ENCODE peak calls at places on chromosomes 5 and 9, in four cellular contexts. One of them, this sample, is unnamed.

GRCh38 chr5:143837306-143837848 is 25.4 kb downstream of the HMHB1 start:
- DNase-seq in lung: no peak
- DNase-seq in HepG2: no peak
- DNase-seq in HFF-Myc: peak; percentile 91
- DNase-seq in this sample: no peak

GRCh38 chr9:19102181-19102630 is 498 bp downstream of the HAUS6 start:
- DNase-seq in HFF-Myc: no peak
- DNase-seq in lung: no peak
- DNase-seq in HepG2: peak; percentile 62
- DNase-seq in this sample: peak; percentile 46

GRCh38 chr5:109931049-109931448 is 241.3 kb downstream of the MAN2A1 start:
- DNase-seq in HFF-Myc: no peak
- DNase-seq in HepG2: no peak
- DNase-seq in lung: no peak
- DNase-seq in this sample: no peak

GRCh38 chr5:176364765-176365662 is at the start of gene ARL10:
- DNase-seq in HepG2: no peak
- DNase-seq in HFF-Myc: no peak
- DNase-seq in lung: no peak
- DNase-seq in this sample: no peak

GRCh38 chr5:157059093-157059539 is at the start of gene HAVCR1:
- DNase-seq in lung: no peak
- DNase-seq in HepG2: peak; percentile 88
- DNase-seq in HFF-Myc: no peak
- DNase-seq in this sample: no peak

GRCh38 chr9:33350310-33350709 is 52.1 kb downstream of the AQP7 start:
- DNase-seq in lung: no peak
- DNase-seq in HFF-Myc: peak; percentile 29
- DNase-seq in HepG2: no peak
- DNase-seq in this sample: no peak

GRCh38 chr5:109125755-109126429 is 283.9 kb downstream of the PJA2 start:
- DNase-seq in HepG2: no peak
- DNase-seq in lung: no peak
- DNase-seq in HFF-Myc: no peak
- DNase-seq in this sample: no peak

GRCh38 chr5:106269252-106269843 is 1401.4 kb downstream of the EFNA5 start:
- DNase-seq in HFF-Myc: peak; percentile 24
- DNase-seq in lung: no peak
- DNase-seq in HepG2: peak; percentile 1
- DNase-seq in this sample: no peak

DNA sequence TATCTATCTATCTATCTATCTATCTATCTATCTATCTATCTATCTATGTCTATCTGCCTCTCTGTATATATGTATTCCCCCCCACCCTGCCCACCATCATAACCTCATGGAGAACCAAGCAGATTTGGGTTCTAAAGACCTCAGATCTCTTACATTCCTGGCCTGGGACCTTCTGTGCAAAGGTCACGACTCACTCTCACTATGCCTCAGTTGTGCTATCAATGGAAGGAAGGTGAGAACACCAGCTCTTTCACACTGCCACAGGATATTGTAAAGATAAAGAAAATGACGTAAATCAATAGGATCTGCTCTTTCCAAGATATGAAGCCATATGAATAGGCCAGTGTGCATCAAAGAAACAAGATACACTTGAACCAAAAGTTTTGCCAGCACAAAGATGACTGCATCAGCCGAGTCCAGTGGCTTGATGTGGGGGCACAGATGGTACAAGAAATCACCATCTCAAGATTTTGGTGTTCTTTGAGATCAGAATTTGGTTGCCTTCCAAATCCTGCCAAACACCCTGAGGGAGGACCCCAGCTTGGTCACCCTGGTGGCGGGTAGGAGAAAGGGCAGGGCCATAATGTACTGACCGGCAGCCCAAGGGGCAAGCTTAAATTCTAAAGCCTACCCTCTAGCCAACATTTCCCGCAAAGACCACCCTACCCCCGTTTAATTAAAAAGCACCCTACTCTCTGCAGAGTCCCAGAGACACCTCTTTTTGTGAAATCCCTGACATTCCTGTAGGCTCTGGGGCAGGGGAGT is 8.4 kb upstream of the FGF1 start:
- DNase-seq in HFF-Myc: no peak
- DNase-seq in lung: no peak
- DNase-seq in HepG2: no peak
- DNase-seq in this sample: no peak
- TF ChIP-seq CTCF in HFF-Myc: no peak
- TF ChIP-seq CTCF in lung: no peak
- TF ChIP-seq CTCF in HepG2: no peak
- TF ChIP-seq CTCF in this sample: no peak

GRCh38 chr5:132979367-132979935 is 16.0 kb upstream of the AFF4 start:
- DNase-seq in lung: no peak
- DNase-seq in HFF-Myc: no peak
- DNase-seq in HepG2: peak; percentile 9
- DNase-seq in this sample: no peak
- TF ChIP-seq CTCF in lung: no peak
- TF ChIP-seq CTCF in HFF-Myc: no peak
- TF ChIP-seq CTCF in HepG2: no peak
- TF ChIP-seq CTCF in this sample: no peak

GRCh38 chr5:139711067-139711851 is 63.1 kb downstream of the CXXC5 start:
- DNase-seq in lung: no peak
- DNase-seq in HFF-Myc: no peak
- DNase-seq in HepG2: no peak
- DNase-seq in this sample: peak; percentile 54
- TF ChIP-seq CTCF in lung: no peak
- TF ChIP-seq CTCF in HFF-Myc: peak; percentile 22
- TF ChIP-seq CTCF in HepG2: peak; percentile 47
- TF ChIP-seq CTCF in this sample: no peak

GRCh38 chr5:59040804-59041201 is 457.9 kb downstream of the RAB3C start:
- DNase-seq in lung: no peak
- DNase-seq in HepG2: no peak
- DNase-seq in HFF-Myc: no peak
- DNase-seq in this sample: no peak

GRCh38 chr5:59042683-59043082 is 459.8 kb downstream of the RAB3C start:
- DNase-seq in HFF-Myc: no peak
- DNase-seq in HepG2: no peak
- DNase-seq in lung: no peak
- DNase-seq in this sample: no peak

GRCh38 chr5:59042201-59042600 is 459.3 kb downstream of the RAB3C start:
- DNase-seq in HFF-Myc: peak; percentile 59
- DNase-seq in lung: no peak
- DNase-seq in HepG2: no peak
- DNase-seq in this sample: no peak

GRCh38 chr5:59040007-59040803 is 457.3 kb downstream of the RAB3C start:
- DNase-seq in HepG2: no peak
- DNase-seq in HFF-Myc: no peak
- DNase-seq in lung: no peak
- DNase-seq in this sample: no peak

GRCh38 chr5:59041355-59041754 is 458.5 kb downstream of the RAB3C start:
- DNase-seq in HepG2: no peak
- DNase-seq in lung: no peak
- DNase-seq in HFF-Myc: no peak
- DNase-seq in this sample: no peak
- TF ChIP-seq CTCF in HepG2: no peak
- TF ChIP-seq CTCF in lung: no peak
- TF ChIP-seq CTCF in HFF-Myc: no peak
- TF ChIP-seq CTCF in this sample: no peak

GRCh38 chr5:1134478-1134877 is 22.6 kb upstream of the SLC12A7 start:
- DNase-seq in HFF-Myc: no peak
- DNase-seq in lung: no peak
- DNase-seq in HepG2: peak; percentile 30
- DNase-seq in this sample: no peak
- TF ChIP-seq CTCF in HFF-Myc: no peak
- TF ChIP-seq CTCF in lung: no peak
- TF ChIP-seq CTCF in HepG2: peak; percentile 47
- TF ChIP-seq CTCF in this sample: no peak

GRCh38 chr5:54959673-54960418 is 25.5 kb downstream of the ESM1 start:
- DNase-seq in lung: no peak
- DNase-seq in HFF-Myc: no peak
- DNase-seq in HepG2: peak; percentile 5
- DNase-seq in this sample: no peak
- TF ChIP-seq CTCF in lung: no peak
- TF ChIP-seq CTCF in HFF-Myc: peak; percentile 43
- TF ChIP-seq CTCF in HepG2: peak; percentile 25
- TF ChIP-seq CTCF in this sample: no peak

GRCh38 chr9:8114826-8115225 is 315.2 kb upstream of the DMAC1 start:
- DNase-seq in HFF-Myc: no peak
- DNase-seq in lung: no peak
- DNase-seq in HepG2: no peak
- DNase-seq in this sample: no peak

DNA sequence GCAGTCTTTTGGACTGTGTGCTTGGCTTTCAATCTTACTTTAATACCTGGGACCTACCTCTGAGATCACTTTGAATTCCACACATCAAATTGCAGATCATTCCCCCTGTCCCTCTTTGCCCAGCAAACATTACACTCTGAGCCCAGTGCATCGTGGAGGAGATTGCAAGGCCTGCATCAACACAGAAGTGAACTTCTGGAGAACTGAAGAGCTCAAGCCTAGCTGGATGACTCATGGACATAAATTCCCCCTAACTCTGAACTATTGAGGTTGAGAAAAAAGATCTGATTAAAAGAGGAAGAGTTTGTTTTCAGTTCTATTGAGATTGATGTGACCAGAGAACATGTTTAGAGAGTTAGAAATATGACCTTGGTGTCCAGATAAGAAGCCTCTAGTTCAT is 316.0 kb upstream of the DMAC1 start:
- DNase-seq in HepG2: no peak
- DNase-seq in HFF-Myc: no peak
- DNase-seq in lung: no peak
- DNase-seq in this sample: no peak
- TF ChIP-seq CTCF in HepG2: no peak
- TF ChIP-seq CTCF in HFF-Myc: no peak
- TF ChIP-seq CTCF in lung: no peak
- TF ChIP-seq CTCF in this sample: no peak

DNA sequence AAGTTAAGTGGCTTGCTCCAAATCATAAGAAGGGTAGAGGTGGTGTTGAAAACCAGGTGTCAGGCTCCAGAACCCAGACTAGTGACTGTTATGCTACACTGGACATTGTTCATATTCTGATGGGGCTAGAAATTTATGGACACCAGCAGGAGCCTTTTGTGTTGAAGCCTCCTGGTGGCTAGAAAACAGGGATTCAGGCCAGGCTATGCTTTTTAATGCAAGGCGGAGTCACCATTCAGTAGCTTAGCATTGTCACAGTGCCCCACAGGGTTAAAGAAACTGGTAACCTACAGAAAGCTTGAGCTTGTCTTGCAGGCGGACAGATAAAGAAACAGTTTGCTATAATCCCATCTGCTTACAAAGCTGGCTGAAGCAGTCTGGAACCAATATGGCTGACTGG is 23.0 kb upstream of the GOLM1 start:
- DNase-seq in HepG2: peak; percentile 9
- DNase-seq in lung: no peak
- DNase-seq in HFF-Myc: no peak
- DNase-seq in this sample: no peak
- TF ChIP-seq CTCF in HepG2: no peak
- TF ChIP-seq CTCF in lung: no peak
- TF ChIP-seq CTCF in HFF-Myc: no peak
- TF ChIP-seq CTCF in this sample: no peak

GRCh38 chr5:17400724-17401508 is 97.1 kb upstream of the TAF11L2 start:
- DNase-seq in HFF-Myc: no peak
- DNase-seq in HepG2: no peak
- DNase-seq in lung: no peak
- DNase-seq in this sample: no peak

GRCh38 chr5:17398866-17399835 is 98.9 kb upstream of the TAF11L2 start:
- DNase-seq in HepG2: no peak
- DNase-seq in HFF-Myc: no peak
- DNase-seq in lung: no peak
- DNase-seq in this sample: no peak

GRCh38 chr5:17398439-17398838 is 99.6 kb upstream of the TAF11L2 start:
- DNase-seq in lung: no peak
- DNase-seq in HepG2: no peak
- DNase-seq in HFF-Myc: peak; percentile 92
- DNase-seq in this sample: no peak

GRCh38 chr5:17401509-17402290 is 96.3 kb upstream of the TAF11L2 start:
- DNase-seq in lung: no peak
- DNase-seq in HepG2: no peak
- DNase-seq in HFF-Myc: no peak
- DNase-seq in this sample: no peak

GRCh38 chr5:17399931-17400330 is 98.1 kb upstream of the TAF11L2 start:
- DNase-seq in HepG2: no peak
- DNase-seq in lung: no peak
- DNase-seq in HFF-Myc: no peak
- DNase-seq in this sample: no peak
- TF ChIP-seq CTCF in HepG2: no peak
- TF ChIP-seq CTCF in lung: no peak
- TF ChIP-seq CTCF in HFF-Myc: no peak
- TF ChIP-seq CTCF in this sample: no peak

GRCh38 chr5:132228241-132229035 is 785 bp upstream of the P4HA2 start:
- DNase-seq in HepG2: no peak
- DNase-seq in HFF-Myc: no peak
- DNase-seq in lung: no peak
- DNase-seq in this sample: no peak
- TF ChIP-seq CTCF in HepG2: no peak
- TF ChIP-seq CTCF in HFF-Myc: no peak
- TF ChIP-seq CTCF in lung: no peak
- TF ChIP-seq CTCF in this sample: no peak

This sample was measured in uterus.